ENCODE peak calls at places on chromosome 14, in seven cellular contexts. B is HepG2, L is HCT116, V is SK-N-SH, H is GM12878, T is K562, J is H1. N is an unnamed sample.

GRCh38 chr14:88682495-88683114 is 110.1 kb downstream of the EML5 start:
- DNase-seq in B (no peak), L (no peak), V (peak; percentile 65), H (no peak), T (peak; percentile 4), J (peak; percentile 9), N (no peak)

GRCh38 chr14:67618617-67619063 is 1.1 kb upstream of the ARG2 start:
- DNase-seq in B (peak; percentile 75), L (no peak), V (peak; percentile 67), H (no peak), T (peak; percentile 42), J (no peak), N (peak; percentile 82)

GRCh38 chr14:60179296-60179924 is 14.2 kb upstream of the DHRS7 start:
- DNase-seq in B (no peak), L (no peak), V (no peak), H (no peak), T (no peak), J (no peak), N (no peak)

GRCh38 chr14:32078030-32078793 is 1.1 kb downstream of the ARHGAP5 start:
- DNase-seq in B (peak; percentile 70), L (no peak), V (peak; percentile 46), H (no peak), T (peak; percentile 31), J (no peak), N (peak; percentile 74)

GRCh38 chr14:55536208-55536708 is 43.7 kb upstream of the KTN1 start:
- DNase-seq in B (no peak), L (no peak), V (no peak), H (no peak), T (no peak), J (no peak), N (peak; percentile 64)

GRCh38 chr14:99514552-99515300 is 33.5 kb downstream of the CCNK start:
- DNase-seq in B (no peak), L (no peak), V (peak; percentile 14), H (no peak), T (no peak), J (no peak), N (no peak)

GRCh38 chr14:31124197-31124596 is 83.4 kb downstream of the HECTD1 start:
- DNase-seq in B (no peak), L (no peak), V (no peak), H (no peak), T (no peak), J (no peak), N (no peak)

GRCh38 chr14:28243600-28243999 is 523.0 kb upstream of the FOXG1 start:
- DNase-seq in B (no peak), L (no peak), V (no peak), H (no peak), T (no peak), J (no peak), N (peak; percentile 55)

GRCh38 chr14:94031161-94031875 is 5.2 kb downstream of the OTUB2 start:
- DNase-seq in B (no peak), L (no peak), V (no peak), H (no peak), T (no peak), J (no peak), N (no peak)

GRCh38 chr14:93033983-93034670 is 81.6 kb downstream of the ITPK1 start:
- DNase-seq in B (no peak), L (no peak), V (peak; percentile 77), H (no peak), T (peak; percentile 62), J (no peak), N (no peak)

GRCh38 chr14:68824517-68825347 is 31.9 kb upstream of the ZFP36L1 start:
- DNase-seq in B (peak; percentile 80), L (peak; percentile 76), V (peak; percentile 86), H (no peak), T (peak; percentile 83), J (peak; percentile 78), N (peak; percentile 72)

GRCh38 chr14:51386983-51387730 is 147.1 kb downstream of the TMX1 start:
- DNase-seq in B (no peak), L (no peak), V (no peak), H (no peak), T (no peak), J (no peak), N (no peak)

GRCh38 chr14:64758025-64758521 is 53.8 kb downstream of the PLEKHG3 start:
- DNase-seq in B (no peak), L (no peak), V (no peak), H (no peak), T (no peak), J (no peak), N (no peak)

GRCh38 chr14:49464885-49465284 is 121.3 kb downstream of the RPS29 start:
- DNase-seq in B (peak; percentile 6), L (peak; percentile 12), V (peak; percentile 5), H (no peak), T (peak; percentile 8), J (peak; percentile 25), N (no peak)

GRCh38 chr14:70156602-70157001 is 32.1 kb downstream of the SLC8A3 start:
- DNase-seq in B (no peak), L (no peak), V (no peak), H (no peak), T (no peak), J (no peak), N (no peak)

GRCh38 chr14:64531567-64531966 is 9.0 kb upstream of the HSPA2 start:
- DNase-seq in B (no peak), L (no peak), V (no peak), H (no peak), T (no peak), J (no peak), N (no peak)

GRCh38 chr14:50064993-50065392 is 51.4 kb downstream of the VCPKMT start:
- DNase-seq in B (no peak), L (no peak), V (no peak), H (peak; percentile 98), T (no peak), J (no peak), N (no peak)

GRCh38 chr14:101072531-101072930 is 169.0 kb upstream of the RTL1 start:
- DNase-seq in B (no peak), L (no peak), V (peak; percentile 52), H (no peak), T (no peak), J (no peak), N (peak; percentile 4)

GRCh38 chr14:21940887-21941855 is 267.6 kb upstream of the OR4E1 start:
- DNase-seq in B (peak; percentile 55), L (peak; percentile 24), V (peak; percentile 9), H (no peak), T (peak; percentile 30), J (no peak), N (no peak)

GRCh38 chr14:80522936-80523335 is 311.6 kb upstream of the DIO2 start:
- DNase-seq in B (no peak), L (no peak), V (no peak), H (no peak), T (no peak), J (no peak), N (no peak)

GRCh38 chr14:80519002-80519401 is 307.7 kb upstream of the DIO2 start:
- DNase-seq in B (no peak), L (no peak), V (no peak), H (no peak), T (no peak), J (no peak), N (no peak)

GRCh38 chr14:80521456-80521855 is 310.2 kb upstream of the DIO2 start:
- DNase-seq in B (no peak), L (no peak), V (no peak), H (no peak), T (no peak), J (no peak), N (no peak)

GRCh38 chr14:80518173-80518572 is 306.9 kb upstream of the DIO2 start:
- DNase-seq in B (no peak), L (no peak), V (no peak), H (no peak), T (no peak), J (no peak), N (no peak)

DNA sequence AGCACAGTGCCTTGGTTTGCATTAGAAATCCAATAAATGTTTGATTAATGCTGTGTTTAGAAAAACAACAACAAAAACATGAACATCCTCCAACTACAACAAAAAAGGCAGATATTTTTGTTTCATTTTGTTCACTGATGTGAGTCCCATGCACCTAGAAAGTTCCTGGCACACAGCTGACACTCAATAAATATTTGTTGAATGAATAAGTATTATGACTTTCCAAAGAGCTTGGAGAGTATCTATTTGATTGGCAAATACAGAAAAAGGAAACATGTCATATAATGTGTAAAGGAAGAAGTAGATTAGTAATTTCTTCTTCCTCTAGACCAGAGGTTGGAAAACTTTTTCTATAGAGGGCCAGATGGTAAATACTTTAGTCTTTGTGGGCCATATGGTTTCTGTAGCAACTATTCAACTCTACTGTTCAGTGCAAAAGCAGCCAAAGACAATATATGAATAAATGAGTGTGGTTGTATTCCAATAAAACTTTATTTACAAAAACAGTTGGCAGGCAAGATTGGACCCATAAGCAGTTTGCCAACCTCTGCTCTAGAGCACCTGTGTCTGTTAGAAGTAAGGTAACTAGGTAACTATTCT is 312.3 kb upstream of the DIO2 start:
- DNase-seq in B (no peak), L (no peak), V (no peak), H (no peak), T (no peak), J (no peak), N (no peak)
- TF ChIP-seq JUND in B (no peak), L (no peak), V (no peak), H (no peak), T (no peak), J (no peak), N (no peak)

GRCh38 chr14:75323571-75323970 is 44.9 kb downstream of the FOS start:
- DNase-seq in B (no peak), L (no peak), V (no peak), H (no peak), T (no peak), J (no peak), N (no peak)
- TF ChIP-seq JUND in B (no peak), L (no peak), V (no peak), H (no peak), T (no peak), J (no peak), N (no peak)

GRCh38 chr14:78530078-78530477 is 359.9 kb downstream of the NRXN3 start:
- DNase-seq in B (no peak), L (no peak), V (no peak), H (no peak), T (peak; percentile 29), J (peak; percentile 15), N (peak; percentile 44)
- TF ChIP-seq JUND in B (no peak), L (no peak), V (no peak), H (no peak), T (no peak), J (no peak), N (no peak)

DNA sequence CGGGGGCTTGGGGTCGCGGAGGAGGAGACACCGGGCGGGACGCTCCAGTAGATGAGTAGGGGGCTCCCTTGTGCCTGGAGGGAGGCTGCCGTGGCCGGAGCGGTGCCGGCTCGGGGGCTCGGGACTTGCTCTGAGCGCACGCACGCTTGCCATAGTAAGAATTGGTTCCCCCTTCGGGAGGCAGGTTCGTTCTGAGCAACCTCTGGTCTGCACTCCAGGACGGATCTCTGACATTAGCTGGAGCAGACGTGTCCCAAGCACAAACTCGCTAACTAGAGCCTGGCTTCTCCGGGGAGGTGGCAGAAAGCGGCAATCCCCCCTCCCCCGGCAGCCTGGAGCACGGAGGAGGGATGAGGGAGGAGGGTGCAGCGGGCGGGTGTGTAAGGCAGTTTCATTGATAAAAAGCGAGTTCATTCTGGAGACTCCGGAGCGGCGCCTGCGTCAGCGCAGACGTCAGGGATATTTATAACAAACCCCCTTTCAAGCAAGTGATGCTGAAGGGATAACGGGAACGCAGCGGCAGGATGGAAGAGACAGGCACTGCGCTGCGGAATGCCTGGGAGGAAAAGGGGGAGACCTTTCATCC is 618 bp downstream of the FOS start:
- DNase-seq in B (no peak), L (no peak), V (peak; percentile 53), H (no peak), T (peak; percentile 37), J (no peak), N (no peak)
- TF ChIP-seq JUND in B (no peak), L (no peak), V (no peak), H (no peak), T (no peak), J (no peak), N (no peak)

N was measured in T47D.